ENCODE peak calls at places on chromosome 1, in nine cellular contexts. I is Caki2; Y is neural crest cell; A is GM12864; U is astrocyte of the spinal cord; W is cortex of kidney; E is stimulated activated CD4-positive, alpha-beta T cell treated with anti-CD3 and anti-CD28 coated beads, Interleukin-1b, Interleukin-23, amount 100 ng/mL, for 4 hours; S is NCI-H2081; H is OCI-LY7. V is an unnamed sample.

GRCh38 chr1:17795836-17796645 is 40.9 kb downstream of the ACTL8 start:
- DNase-seq in E (no peak), W (no peak), Y (no peak), I (no peak), H (peak), S (no peak), A (no peak), U (no peak), V (no peak)

GRCh38 chr1:53369761-53370160 is 41.9 kb upstream of the LRP8 start:
- DNase-seq in Y (no peak), A (no peak), U (no peak), W (no peak), I (no peak), E (no peak), S (no peak), H (no peak), V (no peak)

GRCh38 chr1:201456499-201457309 is 12.3 kb downstream of the PHLDA3 start:
- DNase-seq in E (no peak), H (peak), Y (no peak), A (no peak), S (no peak), W (no peak), I (peak), U (peak), V (peak)

GRCh38 chr1:94011709-94012590 is 102.7 kb upstream of the GCLM start:
- DNase-seq in Y (no peak), E (no peak), U (no peak), S (no peak), A (no peak), H (no peak), W (no peak), I (no peak), V (no peak)

GRCh38 chr1:33612877-33613487 is 140.5 kb downstream of the ZSCAN20 start:
- DNase-seq in S (peak), A (peak), W (no peak), I (peak), U (peak), Y (peak), H (peak), E (no peak), V (peak)

GRCh38 chr1:181160322-181160721 is 71.8 kb downstream of the IER5 start:
- DNase-seq in I (no peak), Y (no peak), E (no peak), A (no peak), W (no peak), U (no peak), S (no peak), H (no peak), V (no peak)

GRCh38 chr1:151984313-151984956 is 9.2 kb downstream of the S100A10 start:
- DNase-seq in H (no peak), U (no peak), A (no peak), S (no peak), Y (no peak), W (no peak), I (no peak), E (no peak), V (no peak)

GRCh38 chr1:114201486-114201885 is 47.8 kb upstream of the SYT6 start:
- DNase-seq in S (no peak), E (no peak), I (no peak), A (no peak), W (no peak), H (no peak), Y (no peak), U (no peak), V (no peak)

GRCh38 chr1:169260478-169260877 is 107.1 kb downstream of the NME7 start:
- DNase-seq in A (no peak), H (no peak), W (no peak), I (no peak), E (no peak), U (no peak), Y (no peak), S (no peak), V (no peak)

GRCh38 chr1:46370214-46370633 is 23.9 kb upstream of the FAAH start:
- DNase-seq in S (no peak), U (no peak), I (no peak), H (peak), A (no peak), E (no peak), Y (no peak), W (no peak), V (no peak)

GRCh38 chr1:15088146-15089025 is 65.2 kb upstream of the TMEM51 start:
- DNase-seq in A (no peak), E (no peak), I (no peak), U (no peak), Y (no peak), H (no peak), W (no peak), S (no peak), V (no peak)

GRCh38 chr1:118317836-118318614 is 133.0 kb upstream of the SPAG17 start:
- DNase-seq in I (no peak), A (no peak), S (no peak), Y (no peak), U (no peak), H (no peak), E (no peak), W (no peak), V (no peak)

GRCh38 chr1:228101994-228102790 is 933 bp downstream of the C1orf35 start:
- DNase-seq in Y (peak), W (no peak), E (no peak), U (no peak), H (peak), S (peak), A (no peak), I (peak), V (no peak)

GRCh38 chr1:230186003-230186863 is 119.2 kb downstream of the GALNT2 start:
- DNase-seq in E (no peak), A (no peak), U (peak), W (no peak), I (peak), S (peak), H (no peak), Y (no peak), V (no peak)

GRCh38 chr1:8059161-8059622 is 33.1 kb upstream of the ERRFI1 start:
- DNase-seq in H (no peak), E (no peak), Y (no peak), A (no peak), W (no peak), I (peak), S (no peak), U (peak), V (no peak)

GRCh38 chr1:11339346-11340247 is 66.6 kb downstream of the UBIAD1 start:
- DNase-seq in U (no peak), E (no peak), S (no peak), H (no peak), Y (peak), I (no peak), W (no peak), A (no peak), V (no peak)

GRCh38 chr1:40789675-40790430 is 6.3 kb downstream of the KCNQ4 start:
- DNase-seq in W (no peak), A (no peak), H (no peak), S (no peak), E (no peak), I (no peak), U (no peak), Y (no peak), V (no peak)

GRCh38 chr1:96400074-96400473 is 321.5 kb upstream of the PTBP2 start:
- DNase-seq in Y (no peak), I (no peak), H (no peak), U (no peak), S (no peak), E (no peak), W (no peak), A (no peak), V (no peak)

GRCh38 chr1:189237008-189237407 is 1240.7 kb downstream of the BRINP3 start:
- DNase-seq in Y (no peak), H (no peak), A (no peak), I (no peak), W (no peak), U (no peak), S (no peak), E (no peak), V (no peak)

GRCh38 chr1:24373044-24373443 is 40.5 kb downstream of the STPG1 start:
- DNase-seq in A (no peak), W (no peak), H (peak), E (no peak), S (no peak), U (no peak), Y (no peak), I (no peak), V (no peak)

GRCh38 chr1:66359815-66360214 is 174.1 kb upstream of the SGIP1 start:
- DNase-seq in A (no peak), E (no peak), U (no peak), I (no peak), W (no peak), H (no peak), Y (no peak), S (no peak), V (no peak)

GRCh38 chr1:32431736-32432400 is 33.0 kb upstream of the ZBTB8B start:
- DNase-seq in W (no peak), H (peak), I (peak), S (no peak), E (no peak), Y (no peak), U (no peak), A (peak), V (no peak)

GRCh38 chr1:38696371-38696770 is 163.2 kb downstream of the RRAGC start:
- DNase-seq in E (no peak), W (no peak), U (no peak), A (no peak), I (no peak), Y (no peak), S (no peak), H (no peak), V (no peak)

GRCh38 chr1:101316276-101316675 is 79.5 kb downstream of the S1PR1 start:
- DNase-seq in W (no peak), Y (peak), A (no peak), U (no peak), E (no peak), I (no peak), H (no peak), S (peak), V (no peak)

GRCh38 chr1:235888119-235888643 is 21.5 kb upstream of the LYST start:
- DNase-seq in W (no peak), U (no peak), I (no peak), H (no peak), E (peak), A (peak), S (no peak), Y (no peak), V (no peak)

GRCh38 chr1:198212126-198212525 is 55.3 kb downstream of the NEK7 start:
- DNase-seq in A (no peak), Y (no peak), I (no peak), S (no peak), E (no peak), U (no peak), H (no peak), W (no peak), V (no peak)

GRCh38 chr1:228453614-228454013 is 33.6 kb upstream of the RNF187 start:
- DNase-seq in Y (no peak), A (no peak), H (no peak), E (no peak), S (no peak), I (no peak), U (no peak), W (no peak), V (no peak)